ENCODE peak calls at places on chromosomes 16 and 17, in six cellular contexts. N is HCT116, G is colonic mucosa, S is GM23248, T is kidney, R is neural progenitor cell. Y is an unnamed sample.

GRCh38 chr16:80807916-80808315 is 3.5 kb upstream of the CDYL2 start:
- DNase-seq in N (no peak), G (no peak), S (no peak), T (no peak), R (no peak), Y (no peak)

GRCh38 chr17:35716897-35717839 is 14.3 kb upstream of the RASL10B start:
- DNase-seq in N (no peak), G (no peak), S (no peak), T (no peak), R (no peak), Y (peak; percentile 59)

GRCh38 chr17:7803981-7804380 is 30.0 kb upstream of the KDM6B start:
- DNase-seq in N (no peak), G (peak; percentile 74), S (no peak), T (peak; percentile 65), R (no peak), Y (no peak)

GRCh38 chr16:53018834-53019416 is 33.8 kb downstream of the CHD9NB start:
- DNase-seq in N (no peak), G (no peak), S (no peak), T (no peak), R (no peak), Y (no peak)

GRCh38 chr17:41178341-41178740 is 320 bp upstream of the KRTAP4-2 start:
- DNase-seq in N (no peak), G (no peak), S (peak; percentile 90), T (no peak), R (no peak), Y (no peak)

GRCh38 chr17:38893612-38894011 is 23.8 kb downstream of the LASP1 start:
- DNase-seq in N (no peak), G (no peak), S (peak; percentile 37), T (no peak), R (peak; percentile 13), Y (no peak)

GRCh38 chr17:49746791-49747490 is 17.0 kb downstream of the FAM117A start:
- DNase-seq in N (no peak), G (no peak), S (no peak), T (no peak), R (no peak), Y (no peak)

GRCh38 chr16:70588565-70588964 is 57.8 kb upstream of the IL34 start:
- DNase-seq in N (no peak), G (no peak), S (peak; percentile 64), T (no peak), R (no peak), Y (peak; percentile 53)

GRCh38 chr17:82049521-82049971 is 2.1 kb downstream of the RFNG start:
- DNase-seq in N (no peak), G (no peak), S (no peak), T (peak; percentile 71), R (no peak), Y (no peak)

GRCh38 chr16:24178496-24178895 is 77.6 kb upstream of the CACNG3 start:
- DNase-seq in N (no peak), G (no peak), S (peak; percentile 1), T (no peak), R (peak; percentile 74), Y (no peak)

GRCh38 chr16:49857423-49858181 is 1.7 kb upstream of the ZNF423 start:
- DNase-seq in N (peak; percentile 60), G (peak; percentile 80), S (peak; percentile 60), T (peak; percentile 80), R (peak; percentile 85), Y (peak; percentile 52)

GRCh38 chr17:72465191-72466024 is 344.6 kb downstream of the SOX9 start:
- DNase-seq in N (peak; percentile 92), G (peak; percentile 79), S (peak; percentile 89), T (peak; percentile 86), R (no peak), Y (peak; percentile 88)

GRCh38 chr16:72400257-72401078 is 228.5 kb upstream of the PMFBP1 start:
- DNase-seq in N (peak; percentile 28), G (peak; percentile 34), S (peak; percentile 71), T (no peak), R (peak; percentile 77), Y (peak; percentile 80)

GRCh38 chr16:3467920-3468319 is 24.4 kb downstream of the NAA60 start:
- DNase-seq in N (no peak), G (no peak), S (peak; percentile 43), T (no peak), R (no peak), Y (peak; percentile 40)

GRCh38 chr16:27364493-27365141 is 37.4 kb upstream of the IL21R start:
- DNase-seq in N (no peak), G (peak; percentile 70), S (no peak), T (no peak), R (no peak), Y (no peak)

GRCh38 chr16:17414421-17414820 is 56.3 kb downstream of the XYLT1 start:
- DNase-seq in N (no peak), G (no peak), S (no peak), T (no peak), R (no peak), Y (no peak)

GRCh38 chr17:12402963-12403622 is 262.6 kb upstream of the MYOCD start:
- DNase-seq in N (no peak), G (no peak), S (peak; percentile 32), T (no peak), R (no peak), Y (peak; percentile 91)

GRCh38 chr16:88306860-88307545 is 75.8 kb upstream of the ZNF469 start:
- DNase-seq in N (no peak), G (no peak), S (peak; percentile 95), T (peak; percentile 8), R (no peak), Y (peak; percentile 93)

GRCh38 chr17:66580601-66581385 is 254.1 kb upstream of the CACNG5 start:
- DNase-seq in N (no peak), G (peak; percentile 57), S (no peak), T (peak; percentile 86), R (no peak), Y (peak; percentile 91)

GRCh38 chr17:74332763-74333220 is 6.8 kb downstream of the KIF19 start:
- DNase-seq in N (no peak), G (peak; percentile 31), S (no peak), T (no peak), R (peak; percentile 40), Y (no peak)

GRCh38 chr16:3735541-3735940 is 18.2 kb upstream of the TRAP1 start:
- DNase-seq in N (no peak), G (no peak), S (no peak), T (peak; percentile 43), R (no peak), Y (no peak)

GRCh38 chr17:7835818-7836595 is 2.0 kb downstream of the KDM6B start:
- DNase-seq in N (no peak), G (peak; percentile 85), S (peak; percentile 77), T (peak; percentile 96), R (peak; percentile 77), Y (peak; percentile 72)

GRCh38 chr17:17783121-17783824 is 53.5 kb downstream of the SREBF1 start:
- DNase-seq in N (no peak), G (peak; percentile 78), S (peak; percentile 64), T (peak; percentile 90), R (peak; percentile 88), Y (peak; percentile 21)

GRCh38 chr16:89084411-89084810 is 9.2 kb upstream of the ACSF3 start:
- DNase-seq in N (no peak), G (peak; percentile 49), S (peak; percentile 9), T (no peak), R (no peak), Y (no peak)

GRCh38 chr16:66717776-66718175 is 21.2 kb upstream of the CMTM4 start:
- DNase-seq in N (no peak), G (no peak), S (peak; percentile 22), T (no peak), R (no peak), Y (no peak)

GRCh38 chr16:57527610-57528360 is 8.6 kb downstream of the CCDC102A start:
- DNase-seq in N (no peak), G (no peak), S (no peak), T (peak; percentile 43), R (no peak), Y (no peak)

GRCh38 chr17:194844-195602 is 13.6 kb upstream of the DOC2B start:
- DNase-seq in N (no peak), G (no peak), S (no peak), T (no peak), R (no peak), Y (no peak)

GRCh38 chr17:197352-197751 is 15.9 kb upstream of the DOC2B start:
- DNase-seq in N (no peak), G (no peak), S (no peak), T (no peak), R (no peak), Y (no peak)

GRCh38 chr17:193426-193810 is 12.0 kb upstream of the DOC2B start:
- DNase-seq in N (no peak), G (no peak), S (no peak), T (no peak), R (no peak), Y (no peak)

GRCh38 chr17:192666-193425 is 11.4 kb upstream of the DOC2B start:
- DNase-seq in N (no peak), G (no peak), S (no peak), T (no peak), R (no peak), Y (no peak)

GRCh38 chr17:193841-194806 is 12.7 kb upstream of the DOC2B start:
- DNase-seq in N (no peak), G (no peak), S (no peak), T (no peak), R (no peak), Y (no peak)
- H3K9ac ChIP-seq in N (no peak overlapping the region), G (no peak overlapping the region), S (no peak overlapping the region), T (no peak overlapping the region), R (no peak overlapping the region), Y (no peak overlapping the region)

DNA sequence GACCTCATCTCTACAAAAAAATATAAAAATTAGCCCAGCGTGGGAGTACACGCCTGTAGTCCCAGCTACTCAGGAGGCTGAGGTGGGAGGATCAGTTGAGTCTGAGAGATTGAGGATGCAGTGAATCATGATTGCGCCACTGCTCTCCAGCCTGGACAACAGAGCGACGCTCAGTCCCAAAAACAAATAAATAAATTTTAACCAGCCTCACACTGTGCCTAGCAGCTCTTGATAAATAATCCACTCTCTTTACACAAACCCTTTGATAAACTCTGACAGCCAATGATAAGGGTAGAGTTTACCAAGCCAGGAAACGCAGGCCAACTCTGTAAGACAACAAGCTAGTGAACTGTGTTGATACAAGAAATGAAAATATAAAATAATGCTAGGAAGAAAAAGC is 32.7 kb downstream of the LITAF start:
- DNase-seq in N (no peak), G (no peak), S (no peak), T (no peak), R (no peak), Y (no peak)
- H3K4me3 ChIP-seq in N (no peak overlapping the region), G (no peak overlapping the region), S (no peak overlapping the region), T (no peak overlapping the region), R (no peak overlapping the region), Y (no peak overlapping the region)

DNA sequence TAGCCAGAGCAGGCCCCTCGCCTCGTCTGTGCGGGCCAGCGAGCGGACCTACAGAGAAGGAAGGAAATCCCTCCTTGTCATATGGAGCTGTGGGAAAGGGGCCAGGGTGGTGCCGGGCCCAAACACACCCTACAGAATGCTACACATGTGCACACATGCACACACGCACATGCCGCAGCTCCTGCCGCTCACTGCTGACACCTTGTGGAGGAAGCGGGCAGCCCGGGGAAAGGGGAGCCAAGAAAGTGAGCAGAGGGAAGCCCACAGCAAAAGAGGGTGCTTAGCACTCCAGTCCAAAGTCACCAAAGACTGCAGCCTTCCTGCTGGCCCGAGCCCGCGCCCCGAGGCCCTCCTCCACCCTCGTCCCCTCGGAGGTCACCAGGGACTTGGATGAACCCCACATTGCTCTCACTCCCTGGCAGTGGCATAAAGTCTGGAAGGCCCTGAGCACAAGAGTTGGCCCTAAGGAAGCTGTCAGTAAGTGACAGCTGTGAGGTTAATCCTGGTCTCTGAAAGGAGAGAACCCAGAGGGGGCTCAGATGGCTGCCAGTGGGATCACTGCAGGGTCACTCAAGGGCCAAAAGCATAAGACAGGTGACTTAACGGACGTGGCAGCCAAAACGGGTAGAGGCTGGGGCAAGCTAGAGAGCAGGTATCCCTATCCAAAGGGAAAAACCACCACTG is 68.2 kb downstream of the MYO18A start:
- DNase-seq in N (no peak), G (peak; percentile 73), S (peak; percentile 75), T (no peak), R (peak; percentile 77), Y (peak; percentile 70)
- H3K27ac ChIP-seq in N (peak overlapping the region; percentile 12), G (no peak overlapping the region), S (no peak overlapping the region), T (no peak overlapping the region), R (no peak overlapping the region), Y (no peak overlapping the region)

GRCh38 chr16:51153275-51153991 is 2.4 kb upstream of the SALL1 start:
- DNase-seq in N (no peak), G (no peak), S (peak; percentile 49), T (no peak), R (peak; percentile 76), Y (peak; percentile 6)
- H3K9ac ChIP-seq in N (no peak overlapping the region), G (peak overlapping the region; percentile 16), S (peak overlapping the region; percentile 94), T (peak overlapping the region; percentile 71), R (peak overlapping the region; percentile 70), Y (no peak overlapping the region)